ENCODE peak calls at places on chromosomes 6 and 20, in eight cellular contexts. I, G, U, W, X, T, P and R are unnamed samples.

GRCh38 chr20:25608774-25609173 is 15.0 kb downstream of the NANP start:
- DNase-seq in W (no peak), G (no peak), P (no peak), X (no peak), I (no peak), T (no peak), U (no peak), R (no peak)

GRCh38 chr20:25258828-25259227 is 10.9 kb downstream of the PYGB start:
- DNase-seq in T (no peak), G (no peak), I (no peak), P (no peak), X (no peak), W (no peak), U (no peak), R (no peak)

GRCh38 chr6:131061041-131061770 is 1.8 kb downstream of the EPB41L2 start:
- DNase-seq in U (no peak), G (peak; percentile 67), T (no peak), W (no peak), I (no peak), P (no peak), X (no peak), R (peak; percentile 66)

GRCh38 chr6:149983145-149983544 is 19.4 kb downstream of the ULBP1 start:
- DNase-seq in P (no peak), X (no peak), U (no peak), T (no peak), W (no peak), G (no peak), I (no peak), R (no peak)

GRCh38 chr6:86192123-86192522 is 549.4 kb upstream of the SYNCRIP start:
- DNase-seq in U (no peak), T (no peak), P (no peak), W (no peak), X (no peak), I (no peak), G (no peak), R (peak; percentile 1)

GRCh38 chr6:100420711-100421110 is 44.0 kb downstream of the SIM1 start:
- DNase-seq in W (no peak), X (no peak), I (no peak), T (no peak), P (no peak), G (no peak), U (no peak), R (no peak)

GRCh38 chr6:8619853-8620252 is 184.5 kb upstream of the SLC35B3 start:
- DNase-seq in U (no peak), P (no peak), G (no peak), W (no peak), T (no peak), I (no peak), X (no peak), R (no peak)

GRCh38 chr6:7313505-7314165 is 636 bp upstream of the SSR1 start:
- DNase-seq in U (no peak), G (no peak), T (no peak), P (no peak), I (no peak), W (no peak), X (no peak), R (no peak)

GRCh38 chr6:169701218-169701952 is 444 bp downstream of the WDR27 start:
- DNase-seq in W (no peak), T (peak; percentile 28), U (no peak), X (no peak), I (no peak), P (no peak), G (no peak), R (no peak)

GRCh38 chr6:21915707-21916399 is 322.3 kb downstream of the SOX4 start:
- DNase-seq in W (no peak), I (no peak), T (no peak), X (no peak), P (no peak), U (no peak), G (peak; percentile 56), R (peak; percentile 30)

GRCh38 chr6:88587158-88587537 is 376.3 kb downstream of the RNGTT start:
- DNase-seq in I (no peak), G (no peak), U (no peak), T (no peak), W (no peak), P (no peak), X (no peak), R (no peak)

GRCh38 chr6:149060300-149060984 is 257.1 kb upstream of the TAB2 start:
- DNase-seq in P (peak; percentile 24), W (no peak), I (no peak), T (peak; percentile 64), U (no peak), G (peak; percentile 43), X (no peak), R (no peak)

GRCh38 chr6:140773276-140773675 is 1359.4 kb upstream of the GJE1 start:
- DNase-seq in P (no peak), I (no peak), U (no peak), T (no peak), G (no peak), W (no peak), X (no peak), R (peak; percentile 10)
- TF ChIP-seq CTCF in P (no peak), I (no peak), U (no peak), T (no peak), G (no peak), W (no peak), X (no peak), R (no peak)

GRCh38 chr20:38214871-38215788 is 45.4 kb downstream of the KIAA1755 start:
- DNase-seq in P (no peak), X (no peak), W (no peak), T (no peak), G (no peak), I (no peak), U (no peak), R (no peak)
- TF ChIP-seq CTCF in P (no peak), X (no peak), W (peak; percentile 31), T (no peak), G (no peak), I (no peak), U (peak; percentile 43), R (peak; percentile 22)

DNA sequence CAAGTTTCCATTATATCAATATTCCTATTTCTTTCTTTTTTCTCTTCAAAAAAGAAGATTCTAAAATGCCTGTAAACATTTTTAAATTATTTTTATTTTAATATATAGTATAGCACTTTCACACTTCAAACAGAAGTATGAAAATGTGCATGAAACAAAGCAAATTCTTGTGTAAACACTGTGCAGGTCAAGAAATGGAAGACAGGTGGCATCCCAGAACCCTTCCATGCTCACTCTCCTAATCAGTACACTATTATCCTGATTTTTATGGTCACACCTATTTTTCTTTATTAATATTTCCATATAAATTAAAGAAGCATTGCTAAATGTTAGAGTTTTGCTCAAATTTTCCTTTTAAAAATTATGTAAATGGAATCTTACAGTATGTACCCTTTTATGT is 561.6 kb upstream of the RNF217 start:
- DNase-seq in P (no peak), W (no peak), I (no peak), X (no peak), G (no peak), U (no peak), T (no peak), R (no peak)
- TF ChIP-seq CTCF in P (no peak), W (peak; percentile 11), I (no peak), X (no peak), G (no peak), U (peak; percentile 36), T (no peak), R (no peak)

DNA sequence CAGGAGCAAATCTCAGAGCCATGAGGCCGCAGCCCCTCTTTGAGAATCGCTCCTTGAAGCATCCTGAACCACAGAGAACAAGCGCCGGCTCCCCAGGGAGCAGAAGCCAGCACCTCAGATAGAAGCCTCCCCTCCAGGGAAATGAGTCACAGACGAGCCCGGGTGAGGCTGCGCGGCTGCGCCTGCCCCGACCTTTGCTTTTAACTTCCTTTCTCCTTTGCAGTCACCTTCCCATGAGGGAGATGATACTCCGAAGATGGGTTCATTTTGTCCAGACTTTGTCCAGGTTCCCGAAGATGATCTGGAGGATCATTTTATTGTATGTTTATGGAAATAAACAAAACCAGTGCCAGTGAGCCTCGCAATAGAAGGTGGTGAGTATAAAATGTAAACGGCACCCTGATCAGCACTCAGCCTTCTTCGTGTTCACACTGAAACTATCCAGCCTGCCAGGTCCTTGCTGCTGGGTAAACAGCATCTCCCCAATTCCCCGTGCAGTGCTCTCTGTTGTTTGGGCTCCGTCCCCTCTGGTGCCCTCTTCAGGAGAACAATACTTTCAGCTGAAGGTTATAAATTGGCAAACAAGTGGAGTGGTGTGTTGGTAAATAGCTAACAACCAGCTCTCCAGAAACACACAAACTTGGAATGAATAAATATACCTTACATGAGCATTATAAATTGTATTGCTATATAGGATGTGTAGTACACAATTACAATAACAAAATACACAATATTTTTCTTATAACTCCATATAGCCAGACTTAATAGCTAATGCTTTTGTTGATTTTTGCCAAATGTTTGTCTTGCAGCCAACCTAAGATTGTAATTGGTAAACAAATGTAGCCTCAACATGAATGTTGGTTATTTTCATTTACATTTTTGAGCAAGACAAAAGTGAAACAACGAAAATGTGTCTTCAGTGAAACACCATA is 41.4 kb upstream of the TMEM181 start:
- DNase-seq in W (no peak), P (peak; percentile 30), I (peak; percentile 23), U (peak; percentile 30), G (peak; percentile 69), T (peak; percentile 50), X (no peak), R (peak; percentile 82)
- TF ChIP-seq CTCF in W (peak; percentile 52), P (peak; percentile 62), I (peak; percentile 39), U (peak; percentile 60), G (peak; percentile 59), T (peak; percentile 44), X (no peak), R (peak; percentile 71)

GRCh38 chr6:23752414-23752813 is 373.6 kb upstream of the NRSN1 start:
- DNase-seq in I (no peak), G (no peak), U (no peak), X (no peak), W (no peak), T (no peak), P (no peak), R (no peak)

GRCh38 chr6:23754197-23754596 is 371.8 kb upstream of the NRSN1 start:
- DNase-seq in I (no peak), W (no peak), U (no peak), G (no peak), T (no peak), X (no peak), P (no peak), R (no peak)
- TF ChIP-seq CTCF in I (no peak), W (peak; percentile 8), U (peak; percentile 46), G (no peak), T (no peak), X (no peak), P (no peak), R (no peak)

GRCh38 chr6:105321207-105321606 is 81.7 kb downstream of the PREP start:
- DNase-seq in U (no peak), P (no peak), X (no peak), I (no peak), W (no peak), T (no peak), G (no peak), R (no peak)

GRCh38 chr6:105319331-105319730 is 83.6 kb downstream of the PREP start:
- DNase-seq in X (no peak), P (no peak), T (no peak), W (no peak), G (peak; percentile 21), U (no peak), I (no peak), R (no peak)

GRCh38 chr6:105320766-105321165 is 82.1 kb downstream of the PREP start:
- DNase-seq in U (no peak), T (no peak), G (no peak), P (no peak), X (no peak), W (no peak), I (no peak), R (no peak)

GRCh38 chr6:105318660-105319059 is 84.2 kb downstream of the PREP start:
- DNase-seq in G (peak; percentile 51), P (no peak), W (no peak), U (no peak), X (no peak), I (no peak), T (no peak), R (peak; percentile 21)

GRCh38 chr6:105317607-105318533 is 85.0 kb downstream of the PREP start:
- DNase-seq in I (no peak), U (no peak), X (no peak), P (no peak), T (no peak), W (no peak), G (no peak), R (no peak)
- TF ChIP-seq CTCF in I (no peak), U (peak; percentile 50), X (no peak), P (peak; percentile 43), T (peak; percentile 46), W (peak; percentile 63), G (peak; percentile 18), R (no peak)